ENCODE peak calls at places on chromosomes 11 and 22, in four cellular contexts. One of them, this sample, is unnamed.

GRCh38 chr11:113147249-113147648 is 167.1 kb upstream of the TTC12 start:
- ATAC-seq in activated naive CD8-positive, alpha-beta T cell treated with anti-CD3 and anti-CD28 coated beads, Interleukin-2, amount 50 U/mL, for 24 hours: no peak
- ATAC-seq in pancreas: no peak
- ATAC-seq in K562: no peak
- ATAC-seq in this sample: no peak

GRCh38 chr11:62933285-62933684 is 12.1 kb upstream of the CHRM1 start:
- ATAC-seq in activated naive CD8-positive, alpha-beta T cell treated with anti-CD3 and anti-CD28 coated beads, Interleukin-2, amount 50 U/mL, for 24 hours: no peak
- ATAC-seq in pancreas: no peak
- ATAC-seq in K562: peak
- ATAC-seq in this sample: no peak

GRCh38 chr11:20060647-20061205 is 99.5 kb downstream of the DBX1 start:
- ATAC-seq in pancreas: no peak
- ATAC-seq in activated naive CD8-positive, alpha-beta T cell treated with anti-CD3 and anti-CD28 coated beads, Interleukin-2, amount 50 U/mL, for 24 hours: no peak
- ATAC-seq in K562: no peak
- ATAC-seq in this sample: no peak

GRCh38 chr11:107196732-107197131 is 178.5 kb upstream of the GUCY1A2 start:
- ATAC-seq in K562: no peak
- ATAC-seq in activated naive CD8-positive, alpha-beta T cell treated with anti-CD3 and anti-CD28 coated beads, Interleukin-2, amount 50 U/mL, for 24 hours: no peak
- ATAC-seq in pancreas: no peak
- ATAC-seq in this sample: no peak

GRCh38 chr22:20777420-20778177 is 3.7 kb downstream of the SERPIND1 start:
- ATAC-seq in activated naive CD8-positive, alpha-beta T cell treated with anti-CD3 and anti-CD28 coated beads, Interleukin-2, amount 50 U/mL, for 24 hours: no peak
- ATAC-seq in pancreas: peak
- ATAC-seq in K562: peak
- ATAC-seq in this sample: no peak

GRCh38 chr22:34297536-34298120 is 377.4 kb upstream of the LARGE1 start:
- ATAC-seq in pancreas: no peak
- ATAC-seq in K562: no peak
- ATAC-seq in activated naive CD8-positive, alpha-beta T cell treated with anti-CD3 and anti-CD28 coated beads, Interleukin-2, amount 50 U/mL, for 24 hours: no peak
- ATAC-seq in this sample: no peak

GRCh38 chr11:48043998-48044512 is 63.7 kb downstream of the PTPRJ start:
- ATAC-seq in K562: no peak
- ATAC-seq in activated naive CD8-positive, alpha-beta T cell treated with anti-CD3 and anti-CD28 coated beads, Interleukin-2, amount 50 U/mL, for 24 hours: peak
- ATAC-seq in pancreas: no peak
- ATAC-seq in this sample: peak

GRCh38 chr11:96578379-96578778 is 188.6 kb downstream of the JRKL start:
- ATAC-seq in activated naive CD8-positive, alpha-beta T cell treated with anti-CD3 and anti-CD28 coated beads, Interleukin-2, amount 50 U/mL, for 24 hours: no peak
- ATAC-seq in K562: no peak
- ATAC-seq in pancreas: no peak
- ATAC-seq in this sample: no peak

GRCh38 chr11:116881153-116881552 is 43.7 kb upstream of the APOA1 start:
- ATAC-seq in activated naive CD8-positive, alpha-beta T cell treated with anti-CD3 and anti-CD28 coated beads, Interleukin-2, amount 50 U/mL, for 24 hours: no peak
- ATAC-seq in pancreas: no peak
- ATAC-seq in K562: no peak
- ATAC-seq in this sample: no peak

GRCh38 chr11:133971871-133972270 is 15.1 kb upstream of the IGSF9B start:
- ATAC-seq in K562: no peak
- ATAC-seq in pancreas: no peak
- ATAC-seq in activated naive CD8-positive, alpha-beta T cell treated with anti-CD3 and anti-CD28 coated beads, Interleukin-2, amount 50 U/mL, for 24 hours: no peak
- ATAC-seq in this sample: no peak

GRCh38 chr11:63882555-63883242 is 34.3 kb downstream of the RCOR2 start:
- ATAC-seq in pancreas: peak
- ATAC-seq in activated naive CD8-positive, alpha-beta T cell treated with anti-CD3 and anti-CD28 coated beads, Interleukin-2, amount 50 U/mL, for 24 hours: peak
- ATAC-seq in K562: no peak
- ATAC-seq in this sample: peak

GRCh38 chr11:65279713-65280459 is 18.1 kb downstream of the POLA2 start:
- ATAC-seq in activated naive CD8-positive, alpha-beta T cell treated with anti-CD3 and anti-CD28 coated beads, Interleukin-2, amount 50 U/mL, for 24 hours: peak
- ATAC-seq in K562: no peak
- ATAC-seq in pancreas: peak
- ATAC-seq in this sample: peak

GRCh38 chr22:21762712-21763581 is 27.4 kb upstream of the YPEL1 start:
- ATAC-seq in K562: no peak
- ATAC-seq in pancreas: no peak
- ATAC-seq in activated naive CD8-positive, alpha-beta T cell treated with anti-CD3 and anti-CD28 coated beads, Interleukin-2, amount 50 U/mL, for 24 hours: peak
- ATAC-seq in this sample: peak

GRCh38 chr11:111975076-111975806 is 38.1 kb downstream of the DIXDC1 start:
- ATAC-seq in K562: peak
- ATAC-seq in pancreas: no peak
- ATAC-seq in activated naive CD8-positive, alpha-beta T cell treated with anti-CD3 and anti-CD28 coated beads, Interleukin-2, amount 50 U/mL, for 24 hours: no peak
- ATAC-seq in this sample: no peak